ENCODE peak calls at places on chromosomes 16 and 17, in ten cellular contexts. One of them, this sample, is unnamed.

GRCh38 chr17:75817571-75817970 is 26.6 kb downstream of the UNC13D start:
- DNase-seq in brain microvascular endothelial cell: no peak
- DNase-seq in GM12878: no peak
- DNase-seq in lower leg skin: no peak
- DNase-seq in RWPE1: no peak
- DNase-seq in AG10803: no peak
- DNase-seq in WTC11: no peak
- DNase-seq in progenitor cell of endocrine pancreas: no peak
- DNase-seq in GM12865: no peak
- DNase-seq in thoracic aorta: no peak
- DNase-seq in this sample: no peak

GRCh38 chr16:73151225-73151624 is 103.3 kb upstream of the ZFHX3 start:
- DNase-seq in WTC11: peak
- DNase-seq in GM12865: no peak
- DNase-seq in thoracic aorta: no peak
- DNase-seq in AG10803: no peak
- DNase-seq in lower leg skin: no peak
- DNase-seq in GM12878: no peak
- DNase-seq in progenitor cell of endocrine pancreas: no peak
- DNase-seq in RWPE1: no peak
- DNase-seq in brain microvascular endothelial cell: no peak
- DNase-seq in this sample: no peak

GRCh38 chr16:66874079-66874775 is 6.1 kb upstream of the PDP2 start:
- DNase-seq in lower leg skin: no peak
- DNase-seq in WTC11: no peak
- DNase-seq in GM12865: peak
- DNase-seq in GM12878: no peak
- DNase-seq in RWPE1: no peak
- DNase-seq in brain microvascular endothelial cell: no peak
- DNase-seq in thoracic aorta: no peak
- DNase-seq in progenitor cell of endocrine pancreas: no peak
- DNase-seq in AG10803: peak
- DNase-seq in this sample: no peak

GRCh38 chr16:57648590-57649442 is 19.3 kb upstream of the ADGRG3 start:
- DNase-seq in AG10803: peak
- DNase-seq in GM12878: peak
- DNase-seq in WTC11: peak
- DNase-seq in RWPE1: peak
- DNase-seq in thoracic aorta: no peak
- DNase-seq in GM12865: peak
- DNase-seq in progenitor cell of endocrine pancreas: peak
- DNase-seq in brain microvascular endothelial cell: peak
- DNase-seq in lower leg skin: peak
- DNase-seq in this sample: peak

GRCh38 chr16:55809386-55809785 is 23.5 kb downstream of the CES1 start:
- DNase-seq in progenitor cell of endocrine pancreas: no peak
- DNase-seq in AG10803: no peak
- DNase-seq in brain microvascular endothelial cell: no peak
- DNase-seq in GM12865: no peak
- DNase-seq in GM12878: no peak
- DNase-seq in lower leg skin: no peak
- DNase-seq in WTC11: no peak
- DNase-seq in RWPE1: no peak
- DNase-seq in thoracic aorta: no peak
- DNase-seq in this sample: peak

GRCh38 chr16:89917773-89918452 is 749 bp upstream of the MC1R start:
- DNase-seq in GM12865: peak
- DNase-seq in RWPE1: peak
- DNase-seq in lower leg skin: peak
- DNase-seq in progenitor cell of endocrine pancreas: peak
- DNase-seq in WTC11: peak
- DNase-seq in thoracic aorta: no peak
- DNase-seq in brain microvascular endothelial cell: peak
- DNase-seq in GM12878: peak
- DNase-seq in AG10803: peak
- DNase-seq in this sample: peak

GRCh38 chr16:57962046-57962445 is 8.9 kb downstream of the CNGB1 start:
- DNase-seq in lower leg skin: no peak
- DNase-seq in GM12878: no peak
- DNase-seq in RWPE1: no peak
- DNase-seq in progenitor cell of endocrine pancreas: no peak
- DNase-seq in AG10803: no peak
- DNase-seq in brain microvascular endothelial cell: no peak
- DNase-seq in thoracic aorta: no peak
- DNase-seq in WTC11: no peak
- DNase-seq in GM12865: no peak
- DNase-seq in this sample: no peak

GRCh38 chr17:74677558-74678466 is 34.9 kb downstream of the CD300LF start:
- DNase-seq in progenitor cell of endocrine pancreas: no peak
- DNase-seq in GM12865: no peak
- DNase-seq in GM12878: no peak
- DNase-seq in brain microvascular endothelial cell: no peak
- DNase-seq in RWPE1: no peak
- DNase-seq in lower leg skin: peak
- DNase-seq in thoracic aorta: no peak
- DNase-seq in AG10803: peak
- DNase-seq in WTC11: no peak
- DNase-seq in this sample: no peak

GRCh38 chr17:39927928-39928867 is 666 bp downstream of the LRRC3C start:
- DNase-seq in thoracic aorta: no peak
- DNase-seq in GM12878: no peak
- DNase-seq in progenitor cell of endocrine pancreas: peak
- DNase-seq in brain microvascular endothelial cell: peak
- DNase-seq in RWPE1: no peak
- DNase-seq in GM12865: peak
- DNase-seq in lower leg skin: peak
- DNase-seq in WTC11: peak
- DNase-seq in AG10803: no peak
- DNase-seq in this sample: no peak

GRCh38 chr17:66018786-66019185 is 173.1 kb downstream of the CEP112 start:
- DNase-seq in AG10803: no peak
- DNase-seq in progenitor cell of endocrine pancreas: no peak
- DNase-seq in lower leg skin: no peak
- DNase-seq in RWPE1: no peak
- DNase-seq in WTC11: no peak
- DNase-seq in GM12865: no peak
- DNase-seq in brain microvascular endothelial cell: no peak
- DNase-seq in thoracic aorta: no peak
- DNase-seq in GM12878: no peak
- DNase-seq in this sample: no peak

GRCh38 chr16:48864055-48864454 is 254.1 kb upstream of the N4BP1 start:
- DNase-seq in GM12865: no peak
- DNase-seq in RWPE1: no peak
- DNase-seq in progenitor cell of endocrine pancreas: no peak
- DNase-seq in WTC11: peak
- DNase-seq in thoracic aorta: no peak
- DNase-seq in lower leg skin: no peak
- DNase-seq in AG10803: no peak
- DNase-seq in GM12878: no peak
- DNase-seq in brain microvascular endothelial cell: no peak
- DNase-seq in this sample: no peak
- TF ChIP-seq CTCF in GM12865: no peak
- TF ChIP-seq CTCF in RWPE1: no peak
- TF ChIP-seq CTCF in progenitor cell of endocrine pancreas: peak
- TF ChIP-seq CTCF in WTC11: no peak
- TF ChIP-seq CTCF in thoracic aorta: no peak
- TF ChIP-seq CTCF in lower leg skin: no peak
- TF ChIP-seq CTCF in AG10803: no peak
- TF ChIP-seq CTCF in GM12878: no peak
- TF ChIP-seq CTCF in brain microvascular endothelial cell: no peak
- TF ChIP-seq CTCF in this sample: no peak

DNA sequence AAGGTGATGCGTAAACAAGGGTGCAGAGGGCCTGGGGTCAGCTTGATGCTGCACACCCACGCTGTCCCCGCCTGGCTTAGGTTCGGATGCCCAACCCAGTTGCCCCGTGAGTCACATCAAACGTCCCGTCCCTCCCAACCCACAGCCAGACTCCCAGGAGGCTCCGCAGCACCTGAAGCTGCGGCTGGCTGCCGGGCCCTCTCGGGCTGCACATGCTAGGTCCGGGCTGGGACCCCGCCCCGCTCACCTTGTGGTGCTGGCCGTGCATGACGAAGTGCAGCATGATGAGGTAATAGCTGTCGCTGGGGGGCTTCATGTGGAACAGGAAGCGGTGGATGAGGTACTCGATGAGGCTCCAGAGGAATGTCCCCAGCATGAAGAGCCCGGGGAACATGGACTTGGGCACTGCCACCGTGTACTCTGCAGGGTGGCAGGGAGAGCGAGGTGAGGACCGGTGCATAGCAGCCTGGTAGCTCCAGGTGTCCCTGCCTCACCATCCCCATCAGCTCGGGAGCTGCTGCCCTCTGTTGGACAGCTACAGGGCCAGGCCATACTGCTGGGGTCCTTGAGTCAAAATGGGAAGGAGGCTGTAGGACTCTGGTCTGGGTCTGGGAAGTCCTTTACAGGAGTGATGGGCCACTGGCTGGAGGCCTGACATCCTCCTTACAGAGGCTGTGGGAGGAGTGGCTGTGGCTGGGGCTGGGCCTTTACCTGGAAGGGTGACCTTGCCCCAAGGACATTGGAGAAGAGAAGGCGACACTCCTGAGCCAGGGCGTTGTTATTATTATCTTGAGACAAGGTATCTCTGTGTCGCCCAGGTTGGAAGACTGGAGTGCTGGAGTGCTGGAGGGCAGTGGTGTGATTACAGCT is 18.3 kb upstream of the MLKL start:
- DNase-seq in thoracic aorta: no peak
- DNase-seq in WTC11: no peak
- DNase-seq in brain microvascular endothelial cell: no peak
- DNase-seq in RWPE1: no peak
- DNase-seq in progenitor cell of endocrine pancreas: no peak
- DNase-seq in GM12878: no peak
- DNase-seq in lower leg skin: no peak
- DNase-seq in GM12865: no peak
- DNase-seq in AG10803: no peak
- DNase-seq in this sample: no peak
- TF ChIP-seq CTCF in thoracic aorta: no peak
- TF ChIP-seq CTCF in WTC11: no peak
- TF ChIP-seq CTCF in brain microvascular endothelial cell: peak
- TF ChIP-seq CTCF in RWPE1: no peak
- TF ChIP-seq CTCF in progenitor cell of endocrine pancreas: no peak
- TF ChIP-seq CTCF in GM12878: no peak
- TF ChIP-seq CTCF in lower leg skin: no peak
- TF ChIP-seq CTCF in GM12865: no peak
- TF ChIP-seq CTCF in AG10803: no peak
- TF ChIP-seq CTCF in this sample: no peak

GRCh38 chr17:2123467-2124251 is 68.8 kb downstream of the HIC1 start:
- DNase-seq in GM12865: no peak
- DNase-seq in brain microvascular endothelial cell: no peak
- DNase-seq in GM12878: no peak
- DNase-seq in progenitor cell of endocrine pancreas: no peak
- DNase-seq in RWPE1: no peak
- DNase-seq in AG10803: peak
- DNase-seq in WTC11: no peak
- DNase-seq in thoracic aorta: no peak
- DNase-seq in lower leg skin: peak
- DNase-seq in this sample: no peak
- TF ChIP-seq CTCF in GM12865: no peak
- TF ChIP-seq CTCF in brain microvascular endothelial cell: no peak
- TF ChIP-seq CTCF in GM12878: no peak
- TF ChIP-seq CTCF in progenitor cell of endocrine pancreas: no peak
- TF ChIP-seq CTCF in RWPE1: no peak
- TF ChIP-seq CTCF in AG10803: no peak
- TF ChIP-seq CTCF in WTC11: no peak
- TF ChIP-seq CTCF in thoracic aorta: no peak
- TF ChIP-seq CTCF in lower leg skin: no peak
- TF ChIP-seq CTCF in this sample: no peak

GRCh38 chr17:10631701-10632100 is 25.4 kb downstream of the MYH3 start:
- DNase-seq in progenitor cell of endocrine pancreas: no peak
- DNase-seq in brain microvascular endothelial cell: no peak
- DNase-seq in GM12878: no peak
- DNase-seq in AG10803: no peak
- DNase-seq in RWPE1: no peak
- DNase-seq in GM12865: no peak
- DNase-seq in thoracic aorta: no peak
- DNase-seq in WTC11: no peak
- DNase-seq in lower leg skin: no peak
- DNase-seq in this sample: no peak

GRCh38 chr17:10631048-10631700 is 25.9 kb downstream of the MYH3 start:
- DNase-seq in AG10803: peak
- DNase-seq in WTC11: peak
- DNase-seq in GM12878: no peak
- DNase-seq in GM12865: peak
- DNase-seq in progenitor cell of endocrine pancreas: peak
- DNase-seq in brain microvascular endothelial cell: no peak
- DNase-seq in thoracic aorta: no peak
- DNase-seq in lower leg skin: no peak
- DNase-seq in RWPE1: peak
- DNase-seq in this sample: no peak

GRCh38 chr17:10638151-10638550 is 19.0 kb downstream of the MYH3 start:
- DNase-seq in AG10803: no peak
- DNase-seq in RWPE1: no peak
- DNase-seq in lower leg skin: no peak
- DNase-seq in GM12878: no peak
- DNase-seq in progenitor cell of endocrine pancreas: no peak
- DNase-seq in brain microvascular endothelial cell: no peak
- DNase-seq in GM12865: no peak
- DNase-seq in WTC11: no peak
- DNase-seq in thoracic aorta: no peak
- DNase-seq in this sample: no peak

GRCh38 chr17:10633738-10634379 is 23.2 kb downstream of the MYH3 start:
- DNase-seq in brain microvascular endothelial cell: no peak
- DNase-seq in lower leg skin: no peak
- DNase-seq in GM12878: peak
- DNase-seq in progenitor cell of endocrine pancreas: no peak
- DNase-seq in AG10803: no peak
- DNase-seq in thoracic aorta: no peak
- DNase-seq in GM12865: peak
- DNase-seq in RWPE1: no peak
- DNase-seq in WTC11: no peak
- DNase-seq in this sample: no peak

DNA sequence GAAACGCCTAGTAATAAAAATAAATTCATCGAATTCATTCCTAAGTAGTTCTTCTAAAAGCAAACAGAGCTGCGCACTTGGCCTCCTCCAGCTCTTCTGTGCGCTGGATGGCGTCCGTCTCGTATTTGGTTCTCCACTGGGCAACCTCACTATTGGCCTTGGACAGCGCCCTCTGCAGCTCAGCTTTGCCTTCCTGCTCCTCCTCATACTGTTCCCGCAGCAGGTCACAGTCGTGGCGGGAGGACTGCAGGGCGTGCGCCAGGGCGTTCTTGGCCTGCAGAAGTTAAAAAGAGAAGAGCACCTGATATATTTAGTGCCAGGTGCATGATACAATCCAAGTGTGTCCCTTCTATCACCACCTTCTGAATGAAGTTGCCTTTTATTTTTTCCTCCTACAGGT is 21.8 kb downstream of the MYH3 start:
- DNase-seq in thoracic aorta: no peak
- DNase-seq in RWPE1: no peak
- DNase-seq in progenitor cell of endocrine pancreas: no peak
- DNase-seq in GM12878: no peak
- DNase-seq in brain microvascular endothelial cell: no peak
- DNase-seq in GM12865: no peak
- DNase-seq in lower leg skin: no peak
- DNase-seq in AG10803: no peak
- DNase-seq in WTC11: peak
- DNase-seq in this sample: no peak
- TF ChIP-seq CTCF in thoracic aorta: no peak
- TF ChIP-seq CTCF in RWPE1: no peak
- TF ChIP-seq CTCF in progenitor cell of endocrine pancreas: no peak
- TF ChIP-seq CTCF in GM12878: no peak
- TF ChIP-seq CTCF in brain microvascular endothelial cell: no peak
- TF ChIP-seq CTCF in GM12865: no peak
- TF ChIP-seq CTCF in lower leg skin: no peak
- TF ChIP-seq CTCF in AG10803: no peak
- TF ChIP-seq CTCF in WTC11: no peak
- TF ChIP-seq CTCF in this sample: no peak